ENCODE peak calls at places on chromosome 14, in nine cellular contexts. Y is B cell, R is astrocyte of the spinal cord, G is fibroblast of the aortic adventitia, Q is astrocyte, J is HFF-Myc, L is stomach, I is right lobe of liver, P is colonic mucosa. Z is an unnamed sample.

GRCh38 chr14:75372260-75372659 is 55.6 kb upstream of the JDP2 start:
- DNase-seq in G (no peak), L (no peak), R (no peak), Y (no peak), J (no peak), Q (no peak), P (no peak), I (no peak), Z (no peak)

GRCh38 chr14:55077155-55077554 is 25.7 kb downstream of the MAPK1IP1L start:
- DNase-seq in Y (no peak), G (no peak), L (peak; percentile 50), I (no peak), J (no peak), Q (no peak), R (no peak), P (peak; percentile 39), Z (no peak)

GRCh38 chr14:50003213-50004021 is 110.5 kb downstream of the ARF6 start:
- DNase-seq in Y (peak; percentile 90), I (peak; percentile 93), Q (peak; percentile 48), P (peak; percentile 95), G (peak; percentile 51), R (peak; percentile 66), L (peak; percentile 85), J (no peak), Z (peak; percentile 92)

GRCh38 chr14:58919262-58919661 is 269.2 kb upstream of the DAAM1 start:
- DNase-seq in Y (no peak), R (peak; percentile 5), G (no peak), J (no peak), Q (no peak), L (no peak), P (no peak), I (no peak), Z (no peak)

GRCh38 chr14:74495356-74495755 is 1.8 kb downstream of the ISCA2 start:
- DNase-seq in G (peak; percentile 17), Q (no peak), Y (no peak), P (no peak), R (no peak), I (no peak), L (no peak), J (no peak), Z (no peak)

GRCh38 chr14:60179296-60179924 is 14.2 kb upstream of the DHRS7 start:
- DNase-seq in Y (no peak), Q (peak; percentile 53), I (no peak), G (peak; percentile 56), L (no peak), P (no peak), R (no peak), J (no peak), Z (no peak)

GRCh38 chr14:26522985-26523384 is 74.8 kb downstream of the NOVA1 start:
- DNase-seq in Y (no peak), R (peak; percentile 88), L (no peak), Q (peak; percentile 87), P (no peak), J (no peak), G (peak; percentile 88), I (no peak), Z (no peak)

GRCh38 chr14:61520546-61520945 is 174.8 kb upstream of the HIF1A start:
- DNase-seq in R (no peak), J (no peak), Y (no peak), G (no peak), Q (no peak), L (no peak), P (no peak), I (no peak), Z (no peak)

GRCh38 chr14:47490766-47491165 is 184.6 kb downstream of the MDGA2 start:
- DNase-seq in L (no peak), Y (no peak), Q (no peak), P (no peak), R (no peak), J (no peak), I (no peak), G (no peak), Z (no peak)

GRCh38 chr14:100438678-100439592 is 115.8 kb downstream of the SLC25A47 start:
- DNase-seq in Q (peak; percentile 94), I (peak; percentile 34), R (peak; percentile 73), P (peak; percentile 89), L (peak; percentile 42), G (peak; percentile 63), J (no peak), Y (no peak), Z (no peak)

GRCh38 chr14:49766839-49767238 is 1.1 kb upstream of the KLHDC2 start:
- DNase-seq in Q (no peak), G (no peak), L (no peak), R (no peak), J (no peak), I (no peak), Y (no peak), P (peak; percentile 31), Z (no peak)

GRCh38 chr14:101178184-101179072 is 274.9 kb upstream of the RTL1 start:
- DNase-seq in J (no peak), L (no peak), Y (no peak), I (no peak), G (no peak), Q (no peak), P (no peak), R (no peak), Z (peak; percentile 44)

GRCh38 chr14:105314287-105315185 is at the start of gene PACS2:
- DNase-seq in L (peak; percentile 85), P (peak; percentile 69), G (peak; percentile 77), R (peak; percentile 69), I (peak; percentile 79), Q (peak; percentile 61), J (no peak), Y (peak; percentile 100), Z (no peak)

GRCh38 chr14:37810094-37810801 is 214.8 kb downstream of the TTC6 start:
- DNase-seq in I (no peak), Y (no peak), P (no peak), G (no peak), Q (no peak), R (no peak), J (no peak), L (no peak), Z (no peak)

GRCh38 chr14:69595336-69595735 is 16.1 kb upstream of the SUSD6 start:
- DNase-seq in Q (no peak), I (no peak), P (no peak), G (no peak), L (no peak), Y (no peak), R (no peak), J (no peak), Z (no peak)
- TF ChIP-seq CTCF in Q (no peak), I (no peak), P (no peak), G (no peak), L (no peak), Y (no peak), R (no peak), J (no peak), Z (no peak)

GRCh38 chr14:80381964-80382363 is 170.7 kb upstream of the DIO2 start:
- DNase-seq in P (no peak), R (no peak), L (no peak), J (no peak), Q (no peak), I (no peak), Y (no peak), G (no peak), Z (no peak)

DNA sequence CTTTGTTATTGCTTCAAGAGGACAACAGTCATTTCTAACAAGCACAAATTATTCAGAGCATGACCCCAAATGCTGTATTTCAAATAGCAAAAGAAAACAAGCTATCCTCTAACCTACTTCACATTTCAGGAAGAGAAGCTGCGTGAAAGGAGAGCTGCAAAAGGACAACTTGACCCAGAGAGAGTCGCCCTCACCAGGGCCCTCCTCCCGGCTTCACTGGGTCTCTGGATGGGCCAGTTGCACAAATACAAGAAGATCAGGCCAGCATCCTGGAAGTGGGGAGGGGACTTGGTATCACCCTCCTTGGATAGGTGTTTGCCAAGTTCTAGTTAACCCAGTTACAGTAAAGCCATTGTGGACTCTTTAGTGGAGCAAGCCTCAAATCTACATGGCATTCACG is 166.8 kb upstream of the DIO2 start:
- DNase-seq in P (no peak), L (no peak), Q (no peak), R (no peak), Y (no peak), I (no peak), J (no peak), G (no peak), Z (no peak)
- TF ChIP-seq CTCF in P (no peak), L (no peak), Q (no peak), R (no peak), Y (no peak), I (no peak), J (no peak), G (no peak), Z (no peak)

GRCh38 chr14:64741961-64742360 is 37.7 kb downstream of the PLEKHG3 start:
- DNase-seq in Y (no peak), R (no peak), P (no peak), I (no peak), L (no peak), Q (no peak), G (no peak), J (no peak), Z (no peak)
- TF ChIP-seq CTCF in Y (no peak), R (no peak), P (no peak), I (no peak), L (no peak), Q (no peak), G (no peak), J (no peak), Z (no peak)

DNA sequence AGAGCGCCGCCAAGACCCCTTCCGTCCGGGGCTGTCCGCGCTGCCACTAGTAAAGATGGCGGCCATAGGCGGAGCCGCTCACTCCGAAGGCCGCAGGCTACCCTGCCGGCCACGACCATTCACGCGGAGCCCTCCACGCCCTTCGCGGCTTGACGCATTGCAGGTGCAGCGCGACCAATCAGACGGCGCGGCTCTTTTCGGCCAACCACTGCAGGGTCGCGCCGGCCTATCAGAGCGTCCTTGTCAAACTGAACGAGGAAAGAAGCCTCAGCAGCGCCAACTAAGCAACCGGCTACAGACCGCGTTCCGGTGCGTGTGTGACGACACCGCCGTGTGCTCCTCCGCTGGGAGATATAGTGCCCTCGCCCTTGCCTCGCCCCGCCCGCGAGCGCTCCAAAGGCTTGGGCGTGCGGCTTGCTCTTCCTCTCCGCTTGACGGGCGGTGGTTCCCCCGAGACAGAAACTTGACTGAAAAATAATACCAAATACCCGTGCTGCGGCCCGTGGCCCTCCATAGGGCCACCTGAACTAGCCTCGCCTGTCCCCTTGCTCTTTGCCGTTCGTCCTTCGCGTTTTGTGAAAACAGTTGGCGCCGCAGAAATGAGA is 13.6 kb upstream of the CALM1 start:
- DNase-seq in P (peak; percentile 99), R (peak; percentile 100), L (peak; percentile 100), I (peak; percentile 99), J (peak; percentile 97), G (peak; percentile 100), Q (peak; percentile 99), Y (peak; percentile 92), Z (peak; percentile 100)
- TF ChIP-seq CTCF in P (no peak), R (no peak), L (peak; percentile 12), I (peak; percentile 13), J (no peak), G (no peak), Q (no peak), Y (no peak), Z (peak; percentile 24)

Z was measured in chondrocyte.